ENCODE peak calls at places on chromosome 21, in five cellular contexts. One of them, this sample, is unnamed.

GRCh38 chr21:35932232-35932911 is 128.0 kb downstream of the SETD4 start:
- DNase-seq in endothelial cell of umbilical vein: peak
- DNase-seq in WTC11: no peak
- DNase-seq in A549: no peak
- DNase-seq in K562: peak
- DNase-seq in this sample: peak

GRCh38 chr21:33293136-33293535 is 27.0 kb downstream of the IL10RB start:
- DNase-seq in endothelial cell of umbilical vein: no peak
- DNase-seq in A549: no peak
- DNase-seq in WTC11: no peak
- DNase-seq in K562: no peak
- DNase-seq in this sample: no peak

GRCh38 chr21:16789636-16790035 is 723.2 kb upstream of the CXADR start:
- DNase-seq in WTC11: no peak
- DNase-seq in endothelial cell of umbilical vein: no peak
- DNase-seq in K562: no peak
- DNase-seq in A549: no peak
- DNase-seq in this sample: no peak

GRCh38 chr21:43207868-43208267 is 39.1 kb downstream of the CRYAA start:
- DNase-seq in WTC11: peak
- DNase-seq in K562: no peak
- DNase-seq in endothelial cell of umbilical vein: no peak
- DNase-seq in A549: no peak
- DNase-seq in this sample: no peak

GRCh38 chr21:31612889-31613785 is 46.4 kb upstream of the SOD1 start:
- DNase-seq in K562: no peak
- DNase-seq in endothelial cell of umbilical vein: no peak
- DNase-seq in A549: no peak
- DNase-seq in WTC11: no peak
- DNase-seq in this sample: no peak

GRCh38 chr21:36129219-36129618 is 5.7 kb upstream of the CBR3 start:
- DNase-seq in WTC11: no peak
- DNase-seq in A549: no peak
- DNase-seq in endothelial cell of umbilical vein: no peak
- DNase-seq in K562: no peak
- DNase-seq in this sample: no peak

GRCh38 chr21:36790616-36791015 is 91.7 kb downstream of the SIM2 start:
- DNase-seq in K562: no peak
- DNase-seq in A549: no peak
- DNase-seq in WTC11: no peak
- DNase-seq in endothelial cell of umbilical vein: no peak
- DNase-seq in this sample: no peak

GRCh38 chr21:28148400-28149064 is 844.1 kb downstream of the LTN1 start:
- DNase-seq in K562: no peak
- DNase-seq in WTC11: no peak
- DNase-seq in endothelial cell of umbilical vein: no peak
- DNase-seq in A549: no peak
- DNase-seq in this sample: no peak

GRCh38 chr21:37339527-37339889 is 27.1 kb upstream of the DYRK1A start:
- DNase-seq in K562: no peak
- DNase-seq in A549: no peak
- DNase-seq in WTC11: no peak
- DNase-seq in endothelial cell of umbilical vein: no peak
- DNase-seq in this sample: no peak

GRCh38 chr21:32580949-32581348 is 4.4 kb downstream of the TCP10L start:
- DNase-seq in WTC11: no peak
- DNase-seq in K562: no peak
- DNase-seq in A549: no peak
- DNase-seq in endothelial cell of umbilical vein: no peak
- DNase-seq in this sample: no peak

GRCh38 chr21:44423312-44423821 is 31.9 kb upstream of the LRRC3 start:
- DNase-seq in K562: no peak
- DNase-seq in WTC11: no peak
- DNase-seq in A549: no peak
- DNase-seq in endothelial cell of umbilical vein: no peak
- DNase-seq in this sample: no peak

GRCh38 chr21:23687154-23687553 is 1920.1 kb downstream of the MRPL39 start:
- DNase-seq in A549: no peak
- DNase-seq in K562: no peak
- DNase-seq in WTC11: no peak
- DNase-seq in endothelial cell of umbilical vein: no peak
- DNase-seq in this sample: no peak

GRCh38 chr21:33549848-33550771 is 7.3 kb downstream of the SON start:
- DNase-seq in WTC11: no peak
- DNase-seq in K562: no peak
- DNase-seq in A549: no peak
- DNase-seq in endothelial cell of umbilical vein: no peak
- DNase-seq in this sample: no peak

GRCh38 chr21:16741228-16741665 is 771.6 kb upstream of the CXADR start:
- DNase-seq in A549: no peak
- DNase-seq in WTC11: no peak
- DNase-seq in endothelial cell of umbilical vein: no peak
- DNase-seq in K562: no peak
- DNase-seq in this sample: no peak

GRCh38 chr21:34073749-34074282 is 438 bp downstream of the MRPS6 start:
- DNase-seq in WTC11: peak
- DNase-seq in K562: peak
- DNase-seq in A549: no peak
- DNase-seq in endothelial cell of umbilical vein: peak
- DNase-seq in this sample: no peak

GRCh38 chr21:43375827-43376795 is 50.8 kb downstream of the SIK1 start:
- DNase-seq in endothelial cell of umbilical vein: no peak
- DNase-seq in WTC11: no peak
- DNase-seq in K562: no peak
- DNase-seq in A549: no peak
- DNase-seq in this sample: no peak

GRCh38 chr21:43211085-43212071 is 42.6 kb downstream of the CRYAA start:
- DNase-seq in endothelial cell of umbilical vein: peak
- DNase-seq in K562: no peak
- DNase-seq in A549: no peak
- DNase-seq in WTC11: peak
- DNase-seq in this sample: peak

GRCh38 chr21:29477941-29478340 is 179.2 kb downstream of the BACH1 start:
- DNase-seq in K562: peak
- DNase-seq in A549: no peak
- DNase-seq in endothelial cell of umbilical vein: no peak
- DNase-seq in WTC11: no peak
- DNase-seq in this sample: no peak

GRCh38 chr21:31041295-31042079 is 3.2 kb upstream of the KRTAP19-8 start:
- DNase-seq in K562: no peak
- DNase-seq in endothelial cell of umbilical vein: no peak
- DNase-seq in WTC11: no peak
- DNase-seq in A549: no peak
- DNase-seq in this sample: no peak

GRCh38 chr21:31282095-31282709 is 61.9 kb downstream of the TIAM1 start:
- DNase-seq in A549: peak
- DNase-seq in K562: peak
- DNase-seq in WTC11: no peak
- DNase-seq in endothelial cell of umbilical vein: no peak
- DNase-seq in this sample: peak

GRCh38 chr21:38027901-38028300 is 111.6 kb upstream of the KCNJ6 start:
- DNase-seq in endothelial cell of umbilical vein: peak
- DNase-seq in WTC11: no peak
- DNase-seq in A549: peak
- DNase-seq in K562: peak
- DNase-seq in this sample: no peak

GRCh38 chr21:40835179-40835694 is 11.7 kb downstream of the DSCAM start:
- DNase-seq in K562: no peak
- DNase-seq in endothelial cell of umbilical vein: no peak
- DNase-seq in WTC11: no peak
- DNase-seq in A549: no peak
- DNase-seq in this sample: no peak

GRCh38 chr21:44736291-44737004 is 25.1 kb upstream of the TSPEAR start:
- DNase-seq in A549: peak
- DNase-seq in WTC11: no peak
- DNase-seq in endothelial cell of umbilical vein: no peak
- DNase-seq in K562: no peak
- DNase-seq in this sample: no peak

GRCh38 chr21:25838809-25839208 is 104.0 kb downstream of the GABPA start:
- DNase-seq in endothelial cell of umbilical vein: no peak
- DNase-seq in WTC11: no peak
- DNase-seq in A549: no peak
- DNase-seq in K562: no peak
- DNase-seq in this sample: no peak

GRCh38 chr21:42189860-42190491 is 29.0 kb upstream of the ABCG1 start:
- DNase-seq in A549: no peak
- DNase-seq in K562: no peak
- DNase-seq in WTC11: no peak
- DNase-seq in endothelial cell of umbilical vein: no peak
- DNase-seq in this sample: no peak

GRCh38 chr21:42187976-42188653 is 30.8 kb upstream of the ABCG1 start:
- DNase-seq in endothelial cell of umbilical vein: no peak
- DNase-seq in A549: no peak
- DNase-seq in WTC11: no peak
- DNase-seq in K562: no peak
- DNase-seq in this sample: no peak

GRCh38 chr21:42183374-42184266 is 35.3 kb upstream of the ABCG1 start:
- DNase-seq in WTC11: no peak
- DNase-seq in A549: no peak
- DNase-seq in K562: no peak
- DNase-seq in endothelial cell of umbilical vein: no peak
- DNase-seq in this sample: no peak

GRCh38 chr21:42188663-42189062 is 30.3 kb upstream of the ABCG1 start:
- DNase-seq in A549: no peak
- DNase-seq in K562: no peak
- DNase-seq in endothelial cell of umbilical vein: no peak
- DNase-seq in WTC11: no peak
- DNase-seq in this sample: no peak

DNA sequence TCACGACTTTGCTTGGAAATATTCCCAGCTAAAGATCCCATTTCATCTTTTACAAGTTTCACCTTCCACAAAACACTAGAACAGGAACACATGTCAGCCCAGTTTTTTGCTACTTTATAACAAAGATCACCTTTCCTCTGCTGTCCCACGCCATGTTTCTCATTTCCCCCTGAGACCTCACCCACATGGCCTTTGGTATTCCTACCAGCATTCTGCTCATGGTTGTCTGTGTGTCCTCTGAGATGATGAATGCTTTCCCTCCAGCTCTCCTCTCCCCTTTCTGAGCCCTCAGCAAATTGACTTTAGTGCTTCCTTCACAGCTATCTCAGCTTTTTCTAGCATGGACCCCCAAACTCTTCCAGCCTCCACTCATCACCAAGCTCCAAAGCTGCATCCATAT is 32.3 kb upstream of the ABCG1 start:
- DNase-seq in endothelial cell of umbilical vein: no peak
- DNase-seq in WTC11: no peak
- DNase-seq in A549: no peak
- DNase-seq in K562: no peak
- DNase-seq in this sample: no peak
- TF ChIP-seq MAX in endothelial cell of umbilical vein: no peak
- TF ChIP-seq MAX in WTC11: no peak
- TF ChIP-seq MAX in A549: no peak
- TF ChIP-seq MAX in K562: no peak
- TF ChIP-seq MAX in this sample: no peak

DNA sequence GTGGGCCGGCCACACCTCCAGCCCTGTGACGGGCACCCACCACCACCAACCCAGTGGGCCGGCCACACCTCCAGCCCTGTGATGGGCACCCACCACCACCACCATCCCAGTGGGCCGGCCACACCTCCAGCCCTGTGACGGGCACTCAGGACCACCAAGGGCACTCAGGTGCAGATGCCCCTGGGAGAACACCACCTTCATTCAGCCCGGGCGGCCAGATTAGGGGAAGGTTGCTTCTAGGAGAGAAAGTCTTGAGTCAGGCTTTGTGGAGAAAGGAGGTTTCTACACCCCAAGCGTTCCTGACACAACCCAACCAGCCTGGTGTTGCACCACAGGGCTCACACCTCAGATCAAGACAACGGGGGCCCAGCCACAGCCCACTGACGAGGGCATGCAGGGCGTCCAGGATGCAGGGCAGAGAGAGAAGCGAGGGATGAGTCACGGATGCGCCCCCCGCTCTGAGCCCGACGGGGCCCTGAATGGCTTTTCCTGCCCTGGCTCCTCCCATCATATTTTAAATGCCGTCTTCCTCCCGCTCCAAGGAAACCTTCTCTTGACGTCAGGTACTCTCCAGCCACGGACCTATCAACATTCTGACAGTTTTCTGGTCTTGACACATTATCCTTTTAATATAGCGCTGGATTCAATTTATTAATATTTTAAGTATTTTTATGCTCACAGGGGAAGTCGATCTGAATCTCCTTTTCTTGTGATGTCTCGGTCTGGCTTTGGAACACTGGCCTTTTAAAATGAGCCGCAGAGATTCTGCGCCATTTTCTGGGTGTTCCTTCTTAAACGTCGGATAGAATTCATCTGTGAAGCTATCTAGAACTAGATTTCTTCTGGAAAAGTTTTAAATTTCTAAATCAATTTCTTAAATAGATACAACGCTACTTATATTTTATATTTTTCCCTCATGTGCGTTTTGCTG is 631 bp upstream of the SPATC1L start:
- DNase-seq in WTC11: peak
- DNase-seq in K562: peak
- DNase-seq in endothelial cell of umbilical vein: peak
- DNase-seq in A549: no peak
- DNase-seq in this sample: peak
- TF ChIP-seq MAX in WTC11: peak
- TF ChIP-seq MAX in K562: no peak
- TF ChIP-seq MAX in endothelial cell of umbilical vein: no peak
- TF ChIP-seq MAX in A549: no peak
- TF ChIP-seq MAX in this sample: no peak

DNA sequence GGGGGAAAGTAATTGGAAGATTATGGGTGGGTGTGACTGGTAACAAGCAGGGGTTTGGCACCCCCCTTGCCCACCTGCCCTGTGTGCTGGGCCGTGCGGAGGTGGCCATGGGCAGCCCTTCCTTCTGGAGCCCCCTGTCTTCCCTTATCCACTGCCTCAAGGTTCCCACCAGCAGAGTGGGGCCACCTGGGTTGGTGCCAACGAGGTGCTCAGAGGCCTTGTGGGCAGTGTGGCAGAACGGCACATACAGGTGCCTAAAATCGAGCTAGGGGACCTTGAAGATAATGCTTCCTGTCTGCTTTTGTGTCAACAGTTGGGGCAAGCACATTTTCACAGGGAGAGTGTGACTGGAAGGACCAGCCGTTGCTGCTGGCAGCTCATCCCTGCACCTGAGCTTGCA is 161.8 kb downstream of the PCBP3 start:
- DNase-seq in WTC11: no peak
- DNase-seq in K562: no peak
- DNase-seq in endothelial cell of umbilical vein: no peak
- DNase-seq in A549: no peak
- DNase-seq in this sample: no peak
- TF ChIP-seq MAX in WTC11: no peak
- TF ChIP-seq MAX in K562: no peak
- TF ChIP-seq MAX in endothelial cell of umbilical vein: no peak
- TF ChIP-seq MAX in A549: no peak
- TF ChIP-seq MAX in this sample: no peak

GRCh38 chr21:17823846-17824245 is 4.7 kb upstream of the C21orf91 start:
- DNase-seq in K562: peak
- DNase-seq in WTC11: no peak
- DNase-seq in endothelial cell of umbilical vein: no peak
- DNase-seq in A549: no peak
- DNase-seq in this sample: no peak

GRCh38 chr21:17834639-17835354 is 15.6 kb upstream of the C21orf91 start:
- DNase-seq in WTC11: no peak
- DNase-seq in A549: no peak
- DNase-seq in endothelial cell of umbilical vein: no peak
- DNase-seq in K562: no peak
- DNase-seq in this sample: no peak

GRCh38 chr21:17828223-17828622 is 9.1 kb upstream of the C21orf91 start:
- DNase-seq in WTC11: no peak
- DNase-seq in A549: no peak
- DNase-seq in endothelial cell of umbilical vein: no peak
- DNase-seq in K562: no peak
- DNase-seq in this sample: no peak

GRCh38 chr21:17829472-17829871 is 10.3 kb upstream of the C21orf91 start:
- DNase-seq in A549: no peak
- DNase-seq in endothelial cell of umbilical vein: no peak
- DNase-seq in WTC11: no peak
- DNase-seq in K562: no peak
- DNase-seq in this sample: no peak
- TF ChIP-seq MAX in A549: no peak
- TF ChIP-seq MAX in endothelial cell of umbilical vein: no peak
- TF ChIP-seq MAX in WTC11: no peak
- TF ChIP-seq MAX in K562: no peak
- TF ChIP-seq MAX in this sample: no peak

This sample was measured in HCT116.